ENCODE peak calls at places on chromosomes 3 and 15, in four cellular contexts. S is SK-N-SH, Z is psoas muscle, K is A549. A is an unnamed sample.

GRCh38 chr3:10361375-10361774 is 40.5 kb upstream of the SEC13 start:
- DNase-seq in S (no peak), K (no peak), Z (no peak), A (no peak)

GRCh38 chr3:14154242-14154641 is 24.2 kb downstream of the XPC start:
- DNase-seq in S (no peak), Z (no peak), K (no peak), A (no peak)

GRCh38 chr15:72782993-72783562 is 480 bp downstream of the ADPGK start:
- DNase-seq in S (no peak), Z (peak; percentile 69), K (no peak), A (peak; percentile 85)

GRCh38 chr15:100728371-100729201 is 126.2 kb downstream of the ASB7 start:
- DNase-seq in S (peak; percentile 16), Z (no peak), K (no peak), A (no peak)

GRCh38 chr3:110810356-110810755 is 261.3 kb upstream of the NECTIN3 start:
- DNase-seq in S (no peak), K (no peak), Z (no peak), A (no peak)

GRCh38 chr3:126304704-126305103 is 52.5 kb downstream of the KLF15 start:
- DNase-seq in S (no peak), K (no peak), Z (no peak), A (no peak)

GRCh38 chr3:139561428-139561827 is 21.9 kb upstream of the RBP1 start:
- DNase-seq in Z (no peak), S (no peak), K (no peak), A (no peak)

GRCh38 chr15:84734794-84735479 is 13.5 kb upstream of the ZNF592 start:
- DNase-seq in Z (no peak), K (peak; percentile 88), S (no peak), A (peak; percentile 62)

GRCh38 chr15:96334705-96335428 is 4.4 kb downstream of the NR2F2 start:
- DNase-seq in Z (no peak), K (no peak), S (no peak), A (no peak)

GRCh38 chr3:19645093-19645492 is 288.9 kb downstream of the EFHB start:
- DNase-seq in K (no peak), Z (no peak), S (no peak), A (no peak)

GRCh38 chr3:197151562-197151961 is 121.9 kb upstream of the MELTF start:
- DNase-seq in S (no peak), Z (no peak), K (no peak), A (no peak)

GRCh38 chr3:126439346-126439967 is 36.2 kb downstream of the ZXDC start:
- DNase-seq in S (no peak), K (no peak), Z (no peak), A (no peak)

GRCh38 chr3:142586803-142587406 is 8.4 kb upstream of the ATR start:
- DNase-seq in K (peak; percentile 84), Z (no peak), S (peak; percentile 64), A (no peak)

DNA sequence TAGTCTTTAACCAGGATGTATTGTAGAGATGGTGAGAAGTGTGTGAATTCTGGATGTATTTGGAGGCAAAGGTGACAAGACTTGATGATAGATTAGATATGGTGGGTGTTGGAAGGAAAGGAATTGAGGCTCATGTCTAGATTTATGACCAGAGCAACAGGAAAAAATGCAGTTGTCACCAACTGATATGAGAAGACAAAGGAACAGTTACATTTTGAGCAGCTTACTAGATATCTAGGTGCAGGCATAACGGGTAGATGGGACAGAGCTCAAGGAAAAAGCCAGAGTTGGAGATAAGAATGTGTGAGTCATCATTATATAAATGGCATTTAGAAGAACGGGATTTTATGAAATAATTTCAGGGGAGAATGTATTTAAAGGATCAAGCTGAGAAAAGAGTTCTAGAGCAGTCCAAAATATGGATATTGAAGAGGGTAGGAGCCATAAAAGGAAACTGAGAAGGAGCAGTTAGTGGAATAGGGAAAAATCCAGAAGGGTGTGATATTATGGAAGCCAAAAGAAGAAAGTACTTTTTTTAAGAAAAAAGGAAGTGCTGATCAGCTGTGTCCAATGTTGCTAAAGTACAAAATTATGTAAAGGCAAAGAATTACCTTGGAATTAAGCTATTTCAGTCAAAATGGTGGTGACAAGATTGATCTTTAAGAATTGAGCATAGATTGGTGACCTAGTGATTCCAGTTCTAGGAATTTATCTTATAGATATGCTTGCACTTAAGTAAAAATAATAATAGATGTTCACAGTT is 262.5 kb downstream of the CGGBP1 start:
- DNase-seq in Z (no peak), K (no peak), S (no peak), A (no peak)
- H3K27ac ChIP-seq in Z (no peak overlapping the region), K (no peak overlapping the region), S (no peak overlapping the region), A (no peak overlapping the region)

DNA sequence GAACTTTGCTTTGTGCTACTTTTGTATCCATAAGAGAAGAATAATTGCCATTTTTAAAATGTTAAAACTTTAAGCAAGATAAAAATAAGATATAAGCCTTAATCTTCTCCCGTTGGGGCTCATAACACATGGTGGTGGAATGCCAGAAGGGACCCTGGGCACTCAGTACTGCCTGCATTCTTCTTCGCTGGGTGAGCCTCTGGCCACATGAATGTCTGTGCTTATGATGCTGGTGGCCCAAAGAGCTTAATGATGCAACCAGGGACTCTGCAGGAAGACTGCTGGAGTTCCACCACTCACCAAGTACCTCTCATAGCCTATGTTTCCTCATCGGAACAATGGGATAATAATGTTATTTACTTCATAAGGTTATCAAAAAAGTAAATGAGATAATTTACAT is 103.6 kb downstream of the ERC2 start:
- DNase-seq in S (no peak), K (no peak), Z (no peak), A (no peak)
- H3K4me3 ChIP-seq in S (no peak overlapping the region), K (no peak overlapping the region), Z (no peak overlapping the region), A (no peak overlapping the region)

GRCh38 chr3:71057526-71057894 is 526.0 kb downstream of the FOXP1 start:
- DNase-seq in K (no peak), Z (no peak), S (no peak), A (no peak)
- H3K4me1 ChIP-seq in K (peaks cover 63% of the 10 kb centered on the region), Z (peaks cover 60% of the 10 kb centered on the region), S (peaks cover 70% of the 10 kb centered on the region), A (peaks cover 87% of the 10 kb centered on the region)

GRCh38 chr3:152352559-152352958 is 83.8 kb downstream of the MBNL1 start:
- DNase-seq in S (no peak), K (no peak), Z (no peak), A (no peak)
- H3K27ac ChIP-seq in S (peak overlapping the region; percentile 17), K (no peak overlapping the region), Z (peak overlapping the region; percentile 82), A (no peak overlapping the region)

GRCh38 chr15:68217341-68217740 is 12.2 kb downstream of the CLN6 start:
- DNase-seq in K (no peak), Z (no peak), S (no peak), A (peak; percentile 37)

GRCh38 chr15:68210821-68211655 is 5.9 kb upstream of the CALML4 start:
- DNase-seq in K (peak; percentile 72), S (peak; percentile 94), Z (peak; percentile 75), A (peak; percentile 83)

GRCh38 chr15:68214838-68215234 is 9.7 kb upstream of the CALML4 start:
- DNase-seq in S (no peak), Z (no peak), K (no peak), A (no peak)

GRCh38 chr15:68211656-68212320 is 6.7 kb upstream of the CALML4 start:
- DNase-seq in Z (no peak), K (no peak), S (no peak), A (peak; percentile 53)

GRCh38 chr15:68213991-68214837 is 9.1 kb upstream of the CALML4 start:
- DNase-seq in Z (no peak), K (no peak), S (no peak), A (peak; percentile 61)
- H3K4me3 ChIP-seq in Z (no peak overlapping the region), K (no peak overlapping the region), S (no peak overlapping the region), A (no peak overlapping the region)

GRCh38 chr15:78685925-78686324 is 44.9 kb upstream of the CHRNB4 start:
- DNase-seq in K (no peak), S (no peak), Z (no peak), A (no peak)
- H3K4me1 ChIP-seq in K (no peaks in the 10 kb centered on the region), S (no peaks in the 10 kb centered on the region), Z (peaks cover 4% of the 10 kb centered on the region), A (peaks cover 10% of the 10 kb centered on the region)

GRCh38 chr3:135460273-135460672 is 505.3 kb upstream of the PPP2R3A start:
- DNase-seq in Z (no peak), S (no peak), K (no peak), A (no peak)
- H3K27ac ChIP-seq in Z (no peak overlapping the region), S (no peak overlapping the region), K (no peak overlapping the region), A (no peak overlapping the region)

GRCh38 chr15:90916461-90916860 is 13.4 kb downstream of the MAN2A2 start:
- DNase-seq in S (no peak), K (no peak), Z (no peak), A (no peak)
- H3K4me3 ChIP-seq in S (no peak overlapping the region), K (no peak overlapping the region), Z (peak overlapping the region; percentile 36), A (no peak overlapping the region)

DNA sequence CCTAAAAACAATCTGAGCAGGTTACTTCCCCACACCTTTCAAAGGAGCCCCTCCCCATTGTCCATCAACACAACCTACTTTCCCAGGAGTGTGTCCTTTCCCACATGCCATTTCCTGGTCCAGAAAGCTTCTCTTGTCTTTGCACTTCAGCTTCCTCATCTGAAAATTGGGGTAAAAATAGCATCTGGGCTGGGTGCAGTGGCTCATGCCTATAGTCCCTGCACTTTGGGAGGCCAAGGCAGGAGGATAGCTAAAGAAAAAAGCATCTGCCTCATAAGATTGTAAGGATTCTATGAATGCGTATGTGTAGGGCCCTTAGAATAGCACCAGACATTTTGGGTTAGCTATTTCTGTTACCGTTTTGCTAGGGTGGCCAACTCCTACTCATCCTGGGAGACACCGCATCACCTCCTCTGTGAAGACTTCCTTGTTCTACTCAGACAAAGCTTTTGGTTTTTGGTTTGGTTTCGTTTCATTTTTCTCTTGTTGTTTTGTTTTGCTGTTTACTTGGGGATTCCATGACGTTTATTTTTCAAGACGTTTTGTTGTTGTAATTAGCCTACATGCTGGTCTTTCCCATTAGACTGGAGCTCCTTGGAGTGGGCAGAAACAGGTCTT is 224.4 kb upstream of the TLE3 start:
- DNase-seq in K (no peak), S (no peak), Z (no peak), A (no peak)
- H3K4me1 ChIP-seq in K (peaks cover 11% of the 10 kb centered on the region), S (peaks cover 24% of the 10 kb centered on the region), Z (no peaks in the 10 kb centered on the region), A (peaks cover 52% of the 10 kb centered on the region)

A was measured in suprapubic skin.